ENCODE peak calls at places on chromosomes 11 and 22, in seven cellular contexts. One of them, this sample, is unnamed. For H3K36me3, the result is how much of the 10 kb centered on the place peaks cover.

GRCh38 chr11:70698871-70699270 is 300.5 kb downstream of the CTTN start:
- DNase-seq in effector memory CD4-positive, alpha-beta T cell: no peak
- DNase-seq in H7: no peak
- DNase-seq in endodermal cell: no peak
- DNase-seq in MM.1S: no peak
- DNase-seq in OCI-LY7: no peak
- DNase-seq in adipocyte: no peak
- DNase-seq in this sample: peak

GRCh38 chr11:72781313-72782080 is 12.3 kb downstream of the STARD10 start:
- DNase-seq in OCI-LY7: peak
- DNase-seq in H7: peak
- DNase-seq in endodermal cell: peak
- DNase-seq in MM.1S: peak
- DNase-seq in adipocyte: peak
- DNase-seq in effector memory CD4-positive, alpha-beta T cell: peak
- DNase-seq in this sample: peak

GRCh38 chr22:19691721-19692341 is 22.5 kb upstream of the SEPTIN5 start:
- DNase-seq in endodermal cell: peak
- DNase-seq in MM.1S: no peak
- DNase-seq in adipocyte: peak
- DNase-seq in OCI-LY7: no peak
- DNase-seq in effector memory CD4-positive, alpha-beta T cell: no peak
- DNase-seq in H7: peak
- DNase-seq in this sample: no peak

GRCh38 chr11:57203359-57203758 is 21.6 kb downstream of the LRRC55 start:
- DNase-seq in adipocyte: no peak
- DNase-seq in H7: no peak
- DNase-seq in endodermal cell: no peak
- DNase-seq in effector memory CD4-positive, alpha-beta T cell: no peak
- DNase-seq in MM.1S: no peak
- DNase-seq in OCI-LY7: no peak
- DNase-seq in this sample: no peak

GRCh38 chr11:66331542-66332370 is 4.5 kb downstream of the RIN1 start:
- DNase-seq in OCI-LY7: no peak
- DNase-seq in adipocyte: no peak
- DNase-seq in MM.1S: no peak
- DNase-seq in endodermal cell: no peak
- DNase-seq in H7: peak
- DNase-seq in effector memory CD4-positive, alpha-beta T cell: no peak
- DNase-seq in this sample: peak

GRCh38 chr11:64553554-64554201 is 37.3 kb upstream of the SLC22A12 start:
- DNase-seq in H7: peak
- DNase-seq in MM.1S: peak
- DNase-seq in adipocyte: peak
- DNase-seq in endodermal cell: peak
- DNase-seq in effector memory CD4-positive, alpha-beta T cell: peak
- DNase-seq in OCI-LY7: peak
- DNase-seq in this sample: no peak

GRCh38 chr11:6377902-6378694 is 12.2 kb upstream of the SMPD1 start:
- DNase-seq in endodermal cell: no peak
- DNase-seq in adipocyte: no peak
- DNase-seq in H7: no peak
- DNase-seq in effector memory CD4-positive, alpha-beta T cell: no peak
- DNase-seq in OCI-LY7: peak
- DNase-seq in MM.1S: no peak
- DNase-seq in this sample: no peak

GRCh38 chr22:32335471-32335870 is 22.2 kb upstream of the RFPL3 start:
- DNase-seq in adipocyte: no peak
- DNase-seq in H7: no peak
- DNase-seq in MM.1S: no peak
- DNase-seq in effector memory CD4-positive, alpha-beta T cell: no peak
- DNase-seq in endodermal cell: no peak
- DNase-seq in OCI-LY7: no peak
- DNase-seq in this sample: no peak

GRCh38 chr11:103736323-103736722 is 300.1 kb upstream of the DDI1 start:
- DNase-seq in MM.1S: no peak
- DNase-seq in endodermal cell: no peak
- DNase-seq in adipocyte: no peak
- DNase-seq in OCI-LY7: no peak
- DNase-seq in H7: no peak
- DNase-seq in effector memory CD4-positive, alpha-beta T cell: no peak
- DNase-seq in this sample: no peak

GRCh38 chr22:20764053-20764720 is 9.7 kb upstream of the SERPIND1 start:
- DNase-seq in adipocyte: no peak
- DNase-seq in H7: no peak
- DNase-seq in MM.1S: no peak
- DNase-seq in endodermal cell: no peak
- DNase-seq in effector memory CD4-positive, alpha-beta T cell: no peak
- DNase-seq in OCI-LY7: no peak
- DNase-seq in this sample: no peak
- H3K36me3 ChIP-seq in adipocyte: half or more
- H3K36me3 ChIP-seq in H7: under half
- H3K36me3 ChIP-seq in MM.1S: under half
- H3K36me3 ChIP-seq in endodermal cell: under half
- H3K36me3 ChIP-seq in effector memory CD4-positive, alpha-beta T cell: half or more
- H3K36me3 ChIP-seq in OCI-LY7: under half
- H3K36me3 ChIP-seq in this sample: half or more

GRCh38 chr22:41320416-41321240 is 19.3 kb downstream of the ZC3H7B start:
- DNase-seq in H7: no peak
- DNase-seq in effector memory CD4-positive, alpha-beta T cell: no peak
- DNase-seq in endodermal cell: no peak
- DNase-seq in OCI-LY7: no peak
- DNase-seq in adipocyte: no peak
- DNase-seq in MM.1S: no peak
- DNase-seq in this sample: no peak
- H3K36me3 ChIP-seq in H7: under half
- H3K36me3 ChIP-seq in effector memory CD4-positive, alpha-beta T cell: under half
- H3K36me3 ChIP-seq in endodermal cell: under half
- H3K36me3 ChIP-seq in OCI-LY7: half or more
- H3K36me3 ChIP-seq in adipocyte: under half
- H3K36me3 ChIP-seq in MM.1S: under half
- H3K36me3 ChIP-seq in this sample: under half

DNA sequence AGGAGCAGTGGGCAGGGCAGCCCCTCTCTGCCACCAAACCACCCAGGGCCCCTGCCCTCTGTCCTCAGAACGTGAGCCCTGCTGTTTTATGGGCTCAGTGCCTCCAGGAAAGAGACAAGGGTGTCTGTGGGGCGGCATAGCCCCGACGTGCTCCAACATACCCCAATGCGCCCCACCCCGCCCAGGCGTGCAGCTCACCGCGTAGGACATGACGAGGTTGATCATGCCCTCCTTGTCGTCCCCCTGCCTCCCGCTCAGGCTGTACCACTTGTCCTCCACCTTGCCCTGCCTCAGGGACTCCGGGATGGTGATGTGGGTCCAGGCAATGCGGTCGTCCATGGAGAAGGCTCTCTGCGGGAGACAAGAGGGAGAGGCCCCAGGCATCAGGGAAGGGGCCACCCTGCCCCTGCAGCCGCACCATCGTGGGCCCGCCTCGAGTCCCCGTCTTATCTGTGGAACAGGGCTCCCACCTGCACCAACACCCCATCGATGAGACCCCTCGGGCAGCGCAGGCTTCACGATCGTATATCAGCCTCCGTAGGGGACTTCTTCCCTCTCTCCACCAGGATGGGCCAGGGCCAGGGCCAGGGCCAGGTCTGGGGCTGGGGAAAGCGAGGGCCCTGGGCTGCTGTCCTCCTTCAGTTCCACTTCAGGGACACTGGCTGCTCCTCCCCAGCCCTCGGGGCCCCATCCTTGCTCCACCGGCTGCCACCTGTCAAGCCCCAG is 20.8 kb downstream of the TOLLIP start:
- DNase-seq in OCI-LY7: no peak
- DNase-seq in MM.1S: no peak
- DNase-seq in adipocyte: no peak
- DNase-seq in endodermal cell: no peak
- DNase-seq in effector memory CD4-positive, alpha-beta T cell: no peak
- DNase-seq in H7: no peak
- DNase-seq in this sample: peak
- H3K36me3 ChIP-seq in OCI-LY7: under half
- H3K36me3 ChIP-seq in MM.1S: under half
- H3K36me3 ChIP-seq in adipocyte: half or more
- H3K36me3 ChIP-seq in endodermal cell: under half
- H3K36me3 ChIP-seq in effector memory CD4-positive, alpha-beta T cell: half or more
- H3K36me3 ChIP-seq in H7: under half
- H3K36me3 ChIP-seq in this sample: half or more

GRCh38 chr22:26534874-26535470 is 22.7 kb upstream of the TFIP11 start:
- DNase-seq in endodermal cell: no peak
- DNase-seq in effector memory CD4-positive, alpha-beta T cell: no peak
- DNase-seq in adipocyte: no peak
- DNase-seq in MM.1S: no peak
- DNase-seq in H7: no peak
- DNase-seq in OCI-LY7: peak
- DNase-seq in this sample: no peak
- H3K36me3 ChIP-seq in endodermal cell: under half
- H3K36me3 ChIP-seq in effector memory CD4-positive, alpha-beta T cell: under half
- H3K36me3 ChIP-seq in adipocyte: under half
- H3K36me3 ChIP-seq in MM.1S: under half
- H3K36me3 ChIP-seq in H7: under half
- H3K36me3 ChIP-seq in OCI-LY7: under half
- H3K36me3 ChIP-seq in this sample: half or more

GRCh38 chr11:102120006-102120405 is 9.8 kb downstream of the YAP1 start:
- DNase-seq in MM.1S: no peak
- DNase-seq in endodermal cell: no peak
- DNase-seq in H7: no peak
- DNase-seq in adipocyte: peak
- DNase-seq in OCI-LY7: no peak
- DNase-seq in effector memory CD4-positive, alpha-beta T cell: no peak
- DNase-seq in this sample: no peak
- H3K36me3 ChIP-seq in MM.1S: under half
- H3K36me3 ChIP-seq in endodermal cell: half or more
- H3K36me3 ChIP-seq in H7: under half
- H3K36me3 ChIP-seq in adipocyte: under half
- H3K36me3 ChIP-seq in OCI-LY7: under half
- H3K36me3 ChIP-seq in effector memory CD4-positive, alpha-beta T cell: under half
- H3K36me3 ChIP-seq in this sample: under half

DNA sequence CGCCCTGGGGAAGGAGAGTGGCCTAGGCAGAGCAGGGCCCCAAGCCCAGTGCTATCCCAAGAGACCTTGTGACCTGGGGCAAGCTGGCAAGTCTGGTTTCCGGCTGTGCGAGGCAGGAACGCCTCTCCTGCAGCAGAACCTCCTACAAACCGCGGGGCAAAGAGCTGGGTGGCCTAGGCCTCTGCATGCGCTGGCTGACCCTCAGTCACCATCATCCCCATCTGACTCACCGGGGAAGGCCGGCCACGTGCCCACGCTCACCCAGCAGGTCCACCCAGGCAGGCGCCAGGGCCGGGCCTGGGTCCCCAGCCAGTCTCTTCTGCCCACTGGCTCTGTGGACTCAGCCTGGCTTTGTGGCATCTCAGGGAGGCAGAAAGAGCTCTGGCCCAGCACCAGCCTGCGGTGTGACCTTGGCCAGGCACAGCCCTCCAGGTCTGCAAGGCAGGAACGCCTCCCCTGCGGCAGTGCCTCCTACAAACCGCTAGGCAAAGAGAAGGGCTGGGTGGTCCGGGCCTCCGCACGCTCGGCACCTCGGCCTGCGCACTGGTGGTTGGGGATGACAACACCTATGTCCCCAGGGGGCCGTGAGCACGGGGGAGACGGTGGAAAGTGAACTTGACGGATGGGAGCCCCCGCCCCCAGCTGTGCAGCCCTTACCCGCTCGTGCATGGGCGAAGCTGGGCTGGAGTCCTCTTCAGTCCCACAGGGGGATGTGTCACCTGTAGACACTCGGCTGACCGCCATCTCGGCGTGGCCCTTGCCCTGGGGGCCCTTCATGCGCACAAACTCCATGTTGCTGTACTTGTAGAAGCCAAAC is 38.2 kb downstream of the KIAA0930 start:
- DNase-seq in effector memory CD4-positive, alpha-beta T cell: no peak
- DNase-seq in adipocyte: no peak
- DNase-seq in OCI-LY7: no peak
- DNase-seq in endodermal cell: peak
- DNase-seq in MM.1S: no peak
- DNase-seq in H7: peak
- DNase-seq in this sample: no peak
- H3K36me3 ChIP-seq in effector memory CD4-positive, alpha-beta T cell: under half
- H3K36me3 ChIP-seq in adipocyte: half or more
- H3K36me3 ChIP-seq in OCI-LY7: half or more
- H3K36me3 ChIP-seq in endodermal cell: under half
- H3K36me3 ChIP-seq in MM.1S: under half
- H3K36me3 ChIP-seq in H7: under half
- H3K36me3 ChIP-seq in this sample: half or more

This sample was measured in lower lobe of right lung.